ENCODE peak calls at places on chromosomes 7 and 10, in six cellular contexts. O is IMR-90, N is mesenchymal stem cell, G is neuronal stem cell, W is trophoblast cell, I is H1. A is an unnamed sample.

GRCh38 chr10:15737635-15738034 is 17.9 kb upstream of the ITGA8 start:
- DNase-seq in O (no peak), N (no peak), G (no peak), W (peak), I (no peak), A (no peak)

GRCh38 chr7:103573479-103574058 is 127.6 kb upstream of the SLC26A5 start:
- DNase-seq in O (peak), N (peak), G (peak), W (peak), I (no peak), A (no peak)

GRCh38 chr7:16223963-16224707 is 197.2 kb downstream of the CRPPA start:
- DNase-seq in O (no peak), N (no peak), G (no peak), W (no peak), I (no peak), A (no peak)

GRCh38 chr7:40197527-40197926 is 62.7 kb downstream of the SUGCT start:
- DNase-seq in O (no peak), N (no peak), G (no peak), W (no peak), I (no peak), A (no peak)

GRCh38 chr7:138008588-138009349 is 6.9 kb upstream of the CREB3L2 start:
- DNase-seq in O (peak), N (peak), G (peak), W (peak), I (peak), A (peak)

GRCh38 chr7:77352688-77353406 is 63.3 kb downstream of the GSAP start:
- DNase-seq in O (peak), N (no peak), G (no peak), W (no peak), I (no peak), A (no peak)

GRCh38 chr10:80422221-80422536 is 13.8 kb downstream of the PRXL2A start:
- DNase-seq in O (no peak), N (no peak), G (no peak), W (no peak), I (no peak), A (no peak)

GRCh38 chr7:27128034-27128433 is 2.5 kb downstream of the HOXA4 start:
- DNase-seq in O (peak), N (no peak), G (no peak), W (no peak), I (no peak), A (no peak)

GRCh38 chr10:124646483-124647352 is 97.5 kb downstream of the FAM53B start:
- DNase-seq in O (peak), N (peak), G (no peak), W (peak), I (no peak), A (no peak)

GRCh38 chr7:128699895-128700294 is 27.8 kb downstream of the GARIN1A start:
- DNase-seq in O (no peak), N (no peak), G (no peak), W (no peak), I (no peak), A (no peak)

GRCh38 chr10:132166216-132166950 is 20.4 kb upstream of the DPYSL4 start:
- DNase-seq in O (no peak), N (no peak), G (no peak), W (no peak), I (no peak), A (no peak)

GRCh38 chr10:90969947-90970673 is 49.2 kb upstream of the ANKRD1 start:
- DNase-seq in O (peak), N (peak), G (no peak), W (peak), I (peak), A (no peak)

GRCh38 chr10:11424456-11425287 is 186.8 kb downstream of the USP6NL start:
- DNase-seq in O (peak), N (peak), G (peak), W (peak), I (peak), A (peak)

GRCh38 chr10:47371629-47372485 is 12.2 kb downstream of the ZNF488 start:
- DNase-seq in O (no peak), N (no peak), G (no peak), W (no peak), I (peak), A (peak)

GRCh38 chr10:20984632-20985031 is 87.5 kb upstream of the NEBL start:
- DNase-seq in O (no peak), N (no peak), G (no peak), W (no peak), I (no peak), A (no peak)

GRCh38 chr10:116211682-116212081 is 61.3 kb downstream of the GFRA1 start:
- DNase-seq in O (peak), N (peak), G (no peak), W (no peak), I (no peak), A (no peak)

GRCh38 chr10:102930720-102931119 is 12.6 kb downstream of the CNNM2 start:
- DNase-seq in O (no peak), N (no peak), G (no peak), W (no peak), I (no peak), A (no peak)

GRCh38 chr7:27083646-27084045 is 12.2 kb downstream of the HOXA1 start:
- DNase-seq in O (no peak), N (no peak), G (no peak), W (no peak), I (no peak), A (no peak)

GRCh38 chr7:71784180-71784579 is 628.0 kb downstream of the CALN1 start:
- DNase-seq in O (no peak), N (no peak), G (no peak), W (no peak), I (no peak), A (no peak)

GRCh38 chr10:8444630-8445029 is 390.1 kb downstream of the GATA3 start:
- DNase-seq in O (no peak), N (peak), G (no peak), W (no peak), I (peak), A (peak)

GRCh38 chr7:47373871-47374451 is 207.9 kb downstream of the TNS3 start:
- DNase-seq in O (no peak), N (no peak), G (no peak), W (no peak), I (no peak), A (no peak)

DNA sequence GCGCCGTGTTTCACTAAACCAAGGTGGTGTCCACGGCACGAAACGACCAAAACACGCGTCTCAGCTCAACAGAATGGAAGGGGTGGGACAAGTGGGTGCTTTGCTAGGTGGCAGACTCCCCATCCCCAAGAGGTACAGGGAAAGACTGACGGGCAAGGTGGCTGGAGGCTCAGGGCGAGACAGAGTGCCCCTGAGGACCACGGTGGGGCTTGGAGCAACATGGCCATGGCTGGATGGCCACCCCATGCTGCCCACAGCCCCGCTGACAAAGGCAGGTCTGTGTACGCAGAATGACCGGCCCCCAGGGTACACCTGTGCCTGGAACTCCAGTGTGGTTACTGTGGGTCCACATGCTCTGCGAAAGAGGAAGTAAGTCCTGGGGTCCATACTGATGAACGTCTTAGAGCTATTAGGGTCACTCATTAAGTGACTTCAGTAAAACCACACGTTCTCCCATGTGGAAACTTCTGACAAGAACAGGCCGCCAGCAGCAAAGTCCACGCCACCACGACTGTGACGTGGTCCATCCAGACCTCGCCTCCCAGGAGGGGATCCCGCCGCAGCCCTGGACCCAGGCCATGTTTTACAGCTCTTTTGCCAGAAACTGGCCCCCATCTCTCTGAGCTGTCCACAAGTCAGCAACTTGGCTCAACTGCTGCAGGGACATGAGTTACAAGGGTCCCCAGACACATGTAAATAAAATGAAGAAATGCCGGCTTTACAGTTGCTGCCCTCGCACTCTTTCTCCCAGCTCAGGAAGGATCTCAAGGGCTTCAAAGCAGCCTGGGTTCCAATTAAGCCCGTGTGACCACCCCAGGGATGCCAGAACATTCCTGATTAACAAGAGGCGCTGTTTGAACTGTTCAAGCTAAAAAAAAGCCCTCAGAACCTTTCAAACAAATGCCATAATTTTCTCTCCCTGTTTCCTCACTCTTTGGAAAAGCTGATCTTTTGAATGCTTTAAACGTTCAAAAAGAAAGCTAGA is 66.8 kb downstream of the MAD1L1 start:
- DNase-seq in O (no peak), N (no peak), G (no peak), W (no peak), I (no peak), A (no peak)
- H2AFZ ChIP-seq in O (peak), N (no peak), G (no peak), W (no peak), I (no peak), A (no peak)

DNA sequence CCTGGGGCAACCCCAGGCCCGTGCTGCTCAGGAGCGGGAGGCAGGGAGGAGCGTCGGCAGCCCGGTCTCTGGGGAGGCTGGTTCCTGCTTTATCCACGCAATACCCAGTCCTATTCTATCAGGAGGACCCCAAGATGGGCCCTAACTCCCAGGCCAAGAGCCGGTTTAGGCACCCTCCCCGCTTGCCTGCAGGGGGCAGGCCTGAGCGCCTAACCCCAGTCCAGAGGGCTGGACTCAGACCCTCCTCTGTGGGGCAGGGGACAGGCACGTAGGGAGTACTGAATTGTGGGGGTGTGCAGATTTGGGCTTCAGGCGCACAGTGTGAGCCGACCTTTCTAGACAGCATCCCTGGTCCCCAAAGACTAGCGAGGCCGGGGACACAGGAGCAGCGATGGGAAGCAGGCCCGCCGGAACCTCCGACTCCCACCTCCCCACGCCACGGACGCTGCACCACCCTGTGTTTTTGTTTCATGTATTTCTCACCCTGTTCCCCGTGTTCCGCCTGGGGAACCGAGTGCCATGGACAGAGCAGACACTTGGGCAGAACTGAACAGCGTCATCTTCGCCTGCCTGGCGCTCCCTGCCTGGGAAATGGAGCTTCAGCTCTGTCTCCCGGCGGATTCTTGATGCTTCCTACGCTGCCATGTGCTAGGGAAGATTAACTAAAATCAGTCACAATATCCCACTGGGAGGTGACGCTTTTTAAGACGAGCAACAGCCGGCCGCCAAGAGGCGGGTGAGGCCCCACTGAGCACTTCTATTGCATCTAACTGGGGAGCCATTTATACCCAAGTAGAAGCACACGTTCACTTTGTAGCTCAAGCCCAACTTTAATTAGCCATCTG is 5.3 kb downstream of the NUDT1 start:
- DNase-seq in O (no peak), N (peak), G (no peak), W (peak), I (peak), A (peak)
- H3K23ac ChIP-seq in O (no peak), N (no peak), G (peak), W (no peak), I (no peak), A (no peak)

GRCh38 chr10:14611971-14612693 is 162.6 kb downstream of the FAM107B start:
- DNase-seq in O (no peak), N (no peak), G (no peak), W (no peak), I (no peak), A (no peak)

GRCh38 chr10:14609178-14609577 is 165.5 kb downstream of the FAM107B start:
- DNase-seq in O (no peak), N (no peak), G (no peak), W (no peak), I (no peak), A (no peak)

GRCh38 chr10:14605231-14605925 is 169.3 kb downstream of the FAM107B start:
- DNase-seq in O (peak), N (peak), G (no peak), W (peak), I (no peak), A (peak)

GRCh38 chr10:14606633-14607032 is 168.1 kb downstream of the FAM107B start:
- DNase-seq in O (no peak), N (no peak), G (no peak), W (no peak), I (no peak), A (no peak)

DNA sequence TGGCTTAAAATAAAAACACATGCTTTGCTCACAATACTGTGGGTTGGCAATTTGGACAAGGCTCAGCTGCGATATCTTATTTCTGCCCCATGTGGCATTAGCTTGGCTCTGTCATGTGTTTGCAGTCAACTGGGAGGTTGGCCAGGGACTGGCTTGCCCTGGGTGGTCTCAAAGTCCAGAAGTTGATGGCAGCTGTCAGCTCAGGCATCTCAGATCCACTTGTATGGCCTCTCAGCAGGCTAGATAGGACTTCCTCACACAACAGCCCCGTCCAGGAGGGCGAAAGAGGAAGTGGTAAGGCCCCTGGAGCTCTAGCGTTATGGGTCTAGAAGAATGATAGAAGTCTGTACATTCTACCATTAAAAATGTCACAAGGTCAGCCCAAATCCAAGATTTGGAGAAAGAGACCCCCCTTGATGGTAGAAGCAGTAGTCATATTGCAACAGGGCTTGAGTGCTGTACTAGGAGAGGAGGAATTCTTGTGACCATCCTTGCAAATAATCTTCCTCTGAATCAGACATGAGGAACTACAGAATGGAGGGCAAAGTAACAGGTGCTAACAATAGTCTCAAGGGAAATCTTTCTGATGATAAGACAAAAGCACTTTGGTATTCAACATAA is 166.2 kb downstream of the FAM107B start:
- DNase-seq in O (no peak), N (no peak), G (no peak), W (no peak), I (no peak), A (no peak)
- H2AFZ ChIP-seq in O (no peak), N (no peak), G (peak), W (no peak), I (no peak), A (no peak)

DNA sequence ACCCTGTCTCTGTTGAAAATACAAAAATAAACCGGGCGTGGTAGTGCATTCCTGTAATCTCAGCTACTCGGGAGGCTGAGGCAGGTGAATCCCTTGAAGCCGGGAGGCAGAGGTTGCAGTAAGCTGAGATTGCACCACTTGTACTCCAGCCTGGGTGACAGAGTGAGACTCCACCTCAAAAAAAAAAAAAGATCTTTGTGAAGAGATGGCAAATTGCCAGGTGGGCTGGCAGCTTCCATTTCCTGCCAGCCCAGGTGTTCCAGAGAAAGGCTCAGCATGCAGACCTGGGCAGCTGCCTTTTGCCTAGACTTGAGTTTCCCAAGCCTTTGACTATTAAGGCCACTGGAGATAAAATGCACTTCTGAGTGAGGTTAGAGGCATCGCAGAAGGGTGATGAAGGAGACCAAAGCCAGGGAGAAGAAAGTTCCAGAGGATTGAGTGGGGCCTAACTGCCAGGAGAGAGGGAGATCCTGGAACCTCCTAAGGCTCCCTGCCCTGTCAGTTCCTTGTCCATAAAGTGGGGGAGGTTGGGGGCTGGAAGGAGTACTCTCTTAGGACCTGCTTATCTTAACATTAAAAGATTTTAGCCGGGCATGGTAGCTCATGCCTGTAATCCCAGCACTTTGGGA is 10.0 kb upstream of the DDIT4 start:
- DNase-seq in O (no peak), N (no peak), G (no peak), W (no peak), I (no peak), A (no peak)
- H3K23ac ChIP-seq in O (no peak), N (no peak), G (no peak), W (no peak), I (no peak), A (no peak)